ENCODE peak calls at places on chromosome 2, in four cellular contexts. P, E, W and T are unnamed samples.
A peak's percentile ranks its signal among the peaks of the same experiment; 100 is the strongest.

GRCh38 chr2:192381082-192381481 is 186.3 kb upstream of the TMEFF2 start:
- DNase-seq in P (no peak), W (no peak), E (no peak), T (no peak)

GRCh38 chr2:237574894-237575868 is 8.8 kb downstream of the PRLH start:
- DNase-seq in E (peak; percentile 57), W (no peak), P (peak; percentile 30), T (no peak)

GRCh38 chr2:116719841-116720240 is 1094.7 kb upstream of the DDX18 start:
- DNase-seq in E (no peak), W (no peak), P (no peak), T (no peak)

GRCh38 chr2:134852518-134852917 is 14.1 kb downstream of the ACMSD start:
- DNase-seq in W (no peak), P (no peak), E (no peak), T (no peak)

GRCh38 chr2:211435331-211435730 is 878.9 kb downstream of the CPS1 start:
- DNase-seq in E (no peak), W (no peak), P (no peak), T (no peak)

GRCh38 chr2:225041871-225042799 is at the start of gene DOCK10:
- DNase-seq in P (peak; percentile 23), E (peak; percentile 56), W (peak; percentile 23), T (peak; percentile 35)

GRCh38 chr2:173075781-173076556 is at the start of gene MAP3K20:
- DNase-seq in W (peak; percentile 82), E (peak; percentile 75), P (peak; percentile 82), T (peak; percentile 53)

GRCh38 chr2:61411109-61411508 is 59.8 kb downstream of the USP34 start:
- DNase-seq in W (no peak), P (no peak), E (no peak), T (no peak)

GRCh38 chr2:10537522-10538195 is 89.5 kb upstream of the ODC1 start:
- DNase-seq in P (no peak), W (no peak), E (no peak), T (no peak)

GRCh38 chr2:216345846-216346245 is 26.4 kb downstream of the MARCHF4 start:
- DNase-seq in P (no peak), W (no peak), E (no peak), T (no peak)

GRCh38 chr2:220455389-220455788 is 828.0 kb downstream of the SLC4A3 start:
- DNase-seq in W (no peak), E (no peak), P (no peak), T (no peak)

GRCh38 chr2:55419236-55419513 is 481 bp downstream of the CCDC88A start:
- DNase-seq in W (peak; percentile 17), E (peak; percentile 25), P (no peak), T (no peak)

GRCh38 chr2:145725876-145726275 is 1206.0 kb upstream of the ZEB2 start:
- DNase-seq in W (no peak), P (no peak), E (no peak), T (no peak)

GRCh38 chr2:239157269-239157668 is 243.6 kb downstream of the HDAC4 start:
- DNase-seq in P (no peak), W (peak; percentile 27), E (peak; percentile 44), T (peak; percentile 47)

GRCh38 chr2:241443486-241444223 is 64.7 kb downstream of the STK25 start:
- DNase-seq in W (no peak), P (no peak), E (peak; percentile 54), T (peak; percentile 91)

GRCh38 chr2:169709970-169710369 is 15.7 kb downstream of the PHOSPHO2 start:
- DNase-seq in E (peak; percentile 45), P (no peak), W (no peak), T (no peak)

GRCh38 chr2:85439986-85440385 is 21.5 kb downstream of the SH2D6 start:
- DNase-seq in P (no peak), E (no peak), W (no peak), T (no peak)

GRCh38 chr2:27038012-27038411 is 5.2 kb downstream of the TMEM214 start:
- DNase-seq in E (no peak), P (no peak), W (no peak), T (no peak)

DNA sequence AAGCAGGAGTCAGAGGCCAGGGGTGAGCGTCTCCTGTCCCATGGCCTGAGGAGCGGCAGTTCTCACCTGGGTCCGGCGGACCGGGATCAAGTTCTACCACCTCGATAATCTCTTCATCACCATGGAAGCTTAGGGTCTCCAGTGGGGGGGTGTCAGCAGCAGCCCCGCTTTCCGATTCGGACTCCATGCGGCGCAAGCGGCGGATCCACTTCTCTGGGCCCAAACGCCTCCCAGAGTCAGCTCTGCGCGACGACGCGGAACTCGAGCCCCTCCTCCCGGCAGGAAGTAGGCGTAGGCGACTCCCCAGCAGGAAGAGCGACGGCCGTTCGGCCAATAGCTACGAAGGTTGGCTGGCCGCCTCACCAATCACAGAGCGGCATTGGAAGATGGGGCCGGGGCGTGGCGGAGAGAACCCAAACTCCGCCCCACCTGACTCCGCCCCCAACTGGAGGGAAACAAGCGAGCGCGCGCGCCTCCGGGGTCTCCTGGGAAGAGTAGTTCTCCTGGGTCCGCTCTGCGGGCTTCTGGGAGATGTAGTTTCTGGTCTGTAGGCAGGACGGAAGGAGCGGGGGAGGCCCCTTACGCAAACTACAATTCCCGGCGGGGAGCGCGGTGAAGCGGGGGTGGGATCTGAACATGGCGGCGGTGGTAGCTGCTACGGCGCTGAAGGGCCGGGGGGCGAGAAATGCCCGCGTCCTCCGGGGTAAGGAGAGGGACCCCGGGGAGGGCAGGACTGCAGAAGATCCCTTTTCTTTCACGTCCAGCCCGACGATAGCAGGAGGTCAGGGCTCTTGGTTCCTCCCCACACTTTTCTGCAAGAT is at the start of the genes AAMP and PNKD:
- DNase-seq in W (peak; percentile 100), P (peak; percentile 100), E (peak; percentile 100), T (peak; percentile 100)
- TF ChIP-seq CTCF in W (no peak), P (peak; percentile 50), E (peak; percentile 20), T (peak; percentile 27)

DNA sequence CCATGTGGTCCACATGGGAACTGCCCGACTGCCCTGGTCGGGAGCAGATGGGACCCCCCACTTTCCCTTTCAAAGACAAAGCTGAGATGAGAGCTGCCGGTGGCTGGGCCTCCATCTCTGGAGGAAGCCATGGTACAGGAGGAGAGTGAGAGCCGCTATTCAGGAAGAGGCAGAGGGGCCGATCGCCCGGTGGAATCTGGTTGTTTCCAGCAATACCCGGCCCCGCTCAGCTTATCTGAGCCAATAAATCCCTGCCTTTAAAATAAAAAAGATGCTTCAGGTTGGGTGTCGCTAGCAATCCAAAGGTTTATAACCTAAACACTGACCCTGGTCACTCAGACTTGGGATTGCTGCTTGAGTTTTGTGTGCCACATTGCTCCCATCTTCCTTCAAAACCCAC is 15.2 kb upstream of the B3GNT7 start:
- DNase-seq in P (no peak), E (peak; percentile 55), W (no peak), T (no peak)
- H3K4me3 ChIP-seq in P (no peak overlapping the region), E (no peak overlapping the region), W (no peak overlapping the region), T (no peak overlapping the region)

GRCh38 chr2:63301481-63301880 is 250.9 kb downstream of the OTX1 start:
- DNase-seq in W (no peak), P (no peak), E (no peak), T (no peak)

GRCh38 chr2:63300835-63301234 is 250.2 kb downstream of the OTX1 start:
- DNase-seq in P (no peak), E (no peak), W (no peak), T (no peak)
- TF ChIP-seq CTCF in P (no peak), E (no peak), W (no peak), T (no peak)

GRCh38 chr2:229273384-229274338 is 2.6 kb upstream of the PID1 start:
- DNase-seq in P (peak; percentile 64), W (no peak), E (peak; percentile 92), T (peak; percentile 78)
- H3K4me3 ChIP-seq in P (peak overlapping the region; percentile 31), W (peak overlapping the region; percentile 20), E (no peak overlapping the region), T (no peak overlapping the region)